ENCODE peak calls at places on chromosomes 5 and 9, in four cellular contexts. One of them, this sample, is unnamed.
A peak's percentile ranks its signal among the peaks of the same experiment; 100 is the strongest.

GRCh38 chr5:80117446-80117845 is 82.3 kb downstream of the THBS4 start:
- DNase-seq in trophoblast cell: no peak
- DNase-seq in GM23248: no peak
- DNase-seq in pancreas: no peak
- DNase-seq in this sample: no peak

GRCh38 chr5:112863549-112863948 is 2.5 kb downstream of the SRP19 start:
- DNase-seq in trophoblast cell: peak; percentile 27
- DNase-seq in GM23248: no peak
- DNase-seq in pancreas: peak; percentile 55
- DNase-seq in this sample: no peak

GRCh38 chr5:138874771-138875628 is at the start of gene LRRTM2:
- DNase-seq in trophoblast cell: no peak
- DNase-seq in GM23248: peak; percentile 92
- DNase-seq in pancreas: no peak
- DNase-seq in this sample: peak; percentile 86

GRCh38 chr5:170306381-170306790 is 8.8 kb upstream of the LCP2 start:
- DNase-seq in trophoblast cell: no peak
- DNase-seq in GM23248: peak; percentile 91
- DNase-seq in pancreas: no peak
- DNase-seq in this sample: no peak

GRCh38 chr9:104694218-104694617 is at the start of gene OR13D1:
- DNase-seq in trophoblast cell: no peak
- DNase-seq in GM23248: no peak
- DNase-seq in pancreas: no peak
- DNase-seq in this sample: no peak

GRCh38 chr5:141512390-141513020 is 23.6 kb downstream of the PCDHGC5 start:
- DNase-seq in trophoblast cell: peak; percentile 73
- DNase-seq in GM23248: peak; percentile 78
- DNase-seq in pancreas: peak; percentile 76
- DNase-seq in this sample: peak; percentile 72

GRCh38 chr9:15724006-15724405 is 171.2 kb downstream of the CCDC171 start:
- DNase-seq in trophoblast cell: no peak
- DNase-seq in GM23248: peak; percentile 35
- DNase-seq in pancreas: no peak
- DNase-seq in this sample: no peak

GRCh38 chr5:33488558-33489355 is 48.0 kb downstream of the TARS1 start:
- DNase-seq in trophoblast cell: no peak
- DNase-seq in GM23248: no peak
- DNase-seq in pancreas: no peak
- DNase-seq in this sample: no peak

GRCh38 chr5:179278546-179278945 is 66.7 kb downstream of the ADAMTS2 start:
- DNase-seq in trophoblast cell: no peak
- DNase-seq in GM23248: no peak
- DNase-seq in pancreas: no peak
- DNase-seq in this sample: no peak

GRCh38 chr9:135960328-135961276 is 571 bp downstream of the UBAC1 start:
- DNase-seq in trophoblast cell: no peak
- DNase-seq in GM23248: peak; percentile 64
- DNase-seq in pancreas: peak; percentile 24
- DNase-seq in this sample: peak; percentile 27

GRCh38 chr5:175824621-175825020 is 46.8 kb upstream of the CPLX2 start:
- DNase-seq in trophoblast cell: no peak
- DNase-seq in GM23248: no peak
- DNase-seq in pancreas: no peak
- DNase-seq in this sample: no peak

GRCh38 chr9:131936929-131937328 is 142.7 kb downstream of the MED27 start:
- DNase-seq in trophoblast cell: no peak
- DNase-seq in GM23248: no peak
- DNase-seq in pancreas: no peak
- DNase-seq in this sample: no peak

GRCh38 chr5:373710-374602 is 52.4 kb downstream of the AHRR start:
- DNase-seq in trophoblast cell: no peak
- DNase-seq in GM23248: peak; percentile 93
- DNase-seq in pancreas: no peak
- DNase-seq in this sample: peak; percentile 86

GRCh38 chr5:170449232-170449631 is 54.6 kb upstream of the KCNIP1 start:
- DNase-seq in trophoblast cell: no peak
- DNase-seq in GM23248: no peak
- DNase-seq in pancreas: no peak
- DNase-seq in this sample: no peak

GRCh38 chr5:43065384-43066230 is 25.5 kb upstream of the ANXA2R start:
- DNase-seq in trophoblast cell: peak; percentile 89
- DNase-seq in GM23248: peak; percentile 81
- DNase-seq in pancreas: peak; percentile 41
- DNase-seq in this sample: peak; percentile 57

GRCh38 chr5:168014423-168014822 is 277.0 kb upstream of the WWC1 start:
- DNase-seq in trophoblast cell: no peak
- DNase-seq in GM23248: no peak
- DNase-seq in pancreas: no peak
- DNase-seq in this sample: no peak

GRCh38 chr9:16459421-16460148 is 410.9 kb downstream of the BNC2 start:
- DNase-seq in trophoblast cell: no peak
- DNase-seq in GM23248: no peak
- DNase-seq in pancreas: no peak
- DNase-seq in this sample: no peak

GRCh38 chr9:135928731-135929655 is 21.6 kb upstream of the CAMSAP1 start:
- DNase-seq in trophoblast cell: no peak
- DNase-seq in GM23248: no peak
- DNase-seq in pancreas: no peak
- DNase-seq in this sample: no peak

GRCh38 chr5:33701251-33701650 is 190.5 kb downstream of the ADAMTS12 start:
- DNase-seq in trophoblast cell: no peak
- DNase-seq in GM23248: peak; percentile 90
- DNase-seq in pancreas: no peak
- DNase-seq in this sample: no peak

GRCh38 chr9:83523684-83524083 is 14.5 kb downstream of the FRMD3 start:
- DNase-seq in trophoblast cell: no peak
- DNase-seq in GM23248: no peak
- DNase-seq in pancreas: no peak
- DNase-seq in this sample: no peak

GRCh38 chr9:108755979-108756378 is 99.8 kb downstream of the ACTL7B start:
- DNase-seq in trophoblast cell: no peak
- DNase-seq in GM23248: no peak
- DNase-seq in pancreas: no peak
- DNase-seq in this sample: no peak

GRCh38 chr9:124853605-124854143 is 414 bp downstream of the WDR38 start:
- DNase-seq in trophoblast cell: no peak
- DNase-seq in GM23248: no peak
- DNase-seq in pancreas: no peak
- DNase-seq in this sample: no peak

GRCh38 chr9:128166169-128166568 is 6.1 kb downstream of the BBLN start:
- DNase-seq in trophoblast cell: no peak
- DNase-seq in GM23248: no peak
- DNase-seq in pancreas: no peak
- DNase-seq in this sample: no peak

GRCh38 chr9:128274245-128274644 is 1.6 kb downstream of the GOLGA2 start:
- DNase-seq in trophoblast cell: no peak
- DNase-seq in GM23248: peak; percentile 42
- DNase-seq in pancreas: no peak
- DNase-seq in this sample: no peak

GRCh38 chr9:85223506-85224108 is 518.1 kb downstream of the AGTPBP1 start:
- DNase-seq in trophoblast cell: no peak
- DNase-seq in GM23248: peak; percentile 75
- DNase-seq in pancreas: no peak
- DNase-seq in this sample: no peak

GRCh38 chr5:50564079-50564478 is 102.4 kb upstream of the PARP8 start:
- DNase-seq in trophoblast cell: no peak
- DNase-seq in GM23248: no peak
- DNase-seq in pancreas: no peak
- DNase-seq in this sample: no peak

GRCh38 chr9:135590486-135591079 is 29.0 kb downstream of the PAEP start:
- DNase-seq in trophoblast cell: no peak
- DNase-seq in GM23248: no peak
- DNase-seq in pancreas: no peak
- DNase-seq in this sample: no peak

GRCh38 chr5:16707869-16708192 is 91.0 kb upstream of the RETREG1 start:
- DNase-seq in trophoblast cell: no peak
- DNase-seq in GM23248: no peak
- DNase-seq in pancreas: no peak
- DNase-seq in this sample: no peak

GRCh38 chr9:77944556-77945261 is 86.9 kb downstream of the GNAQ start:
- DNase-seq in trophoblast cell: no peak
- DNase-seq in GM23248: no peak
- DNase-seq in pancreas: no peak
- DNase-seq in this sample: no peak

GRCh38 chr5:142618125-142618524 is 67.8 kb downstream of the FGF1 start:
- DNase-seq in trophoblast cell: no peak
- DNase-seq in GM23248: peak; percentile 87
- DNase-seq in pancreas: no peak
- DNase-seq in this sample: no peak

GRCh38 chr5:181190711-181191525 is 14.1 kb downstream of the TRIM7 start:
- DNase-seq in trophoblast cell: no peak
- DNase-seq in GM23248: peak; percentile 72
- DNase-seq in pancreas: peak; percentile 53
- DNase-seq in this sample: no peak

GRCh38 chr5:169910393-169910792 is 69.9 kb downstream of the INSYN2B start:
- DNase-seq in trophoblast cell: no peak
- DNase-seq in GM23248: no peak
- DNase-seq in pancreas: no peak
- DNase-seq in this sample: no peak

DNA sequence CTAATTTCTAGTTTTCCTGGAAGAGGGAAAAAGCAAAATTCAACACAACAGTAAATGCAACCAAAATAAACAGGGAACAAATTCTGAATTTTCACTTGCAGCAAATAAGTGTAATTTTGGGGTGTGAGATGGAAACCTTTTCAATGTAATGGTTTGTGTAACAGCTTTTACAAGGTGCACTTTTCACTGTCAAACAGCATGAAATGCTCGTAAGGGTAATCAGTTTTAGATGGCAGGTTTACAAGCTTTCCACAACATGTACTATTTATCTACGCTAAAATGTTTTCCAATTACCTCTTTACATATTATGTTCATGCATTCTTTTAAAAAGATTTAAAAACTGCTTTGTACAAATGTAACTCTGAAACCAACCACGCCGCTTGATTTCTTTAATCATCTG is 115.3 kb downstream of the RFX3 start:
- DNase-seq in trophoblast cell: no peak
- DNase-seq in GM23248: no peak
- DNase-seq in pancreas: no peak
- DNase-seq in this sample: no peak
- H3K4me3 ChIP-seq in trophoblast cell: no peak overlapping the region
- H3K4me3 ChIP-seq in GM23248: no peak overlapping the region
- H3K4me3 ChIP-seq in pancreas: no peak overlapping the region
- H3K4me3 ChIP-seq in this sample: no peak overlapping the region

DNA sequence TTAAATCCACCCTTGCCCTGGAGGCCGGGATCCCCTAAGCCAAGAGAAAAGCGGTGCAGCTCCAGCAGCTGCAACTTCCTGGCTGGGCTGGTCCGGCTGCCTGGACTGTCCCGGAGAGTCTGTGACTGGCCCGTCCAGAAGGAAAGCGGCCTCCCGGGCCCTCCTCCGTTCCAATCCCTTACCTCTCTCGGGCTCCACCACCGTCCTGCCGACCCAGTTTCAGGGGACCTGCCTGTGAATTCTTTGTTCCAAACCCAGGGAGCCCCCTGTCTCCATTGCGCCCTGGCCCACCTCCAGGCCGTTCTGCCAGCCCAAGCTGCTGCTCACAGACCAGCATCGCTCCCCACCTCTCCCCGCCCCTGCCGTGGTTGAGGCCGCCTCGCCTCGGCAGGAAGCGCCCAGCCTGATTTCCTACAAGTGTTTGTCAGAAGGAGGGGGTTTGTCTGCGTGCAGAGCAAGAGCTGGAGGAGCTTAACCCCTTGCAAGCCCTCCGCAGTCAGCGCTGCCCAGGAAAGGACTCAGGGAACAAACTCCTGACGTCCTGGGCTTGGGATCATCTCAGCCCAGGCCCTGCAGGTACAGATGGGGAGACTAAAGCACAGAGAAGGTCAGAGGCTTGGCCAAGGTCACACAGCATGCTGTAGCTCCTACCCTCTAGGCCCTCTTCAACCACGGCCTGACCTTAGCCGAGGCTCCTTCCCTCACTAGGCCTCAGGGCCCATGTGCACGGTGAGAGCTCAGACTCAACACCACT is at the start of gene AKNA:
- DNase-seq in trophoblast cell: peak; percentile 70
- DNase-seq in GM23248: peak; percentile 89
- DNase-seq in pancreas: no peak
- DNase-seq in this sample: peak; percentile 63
- H3K4me1 ChIP-seq in trophoblast cell: peaks cover 30% of the 10 kb centered on the region
- H3K4me1 ChIP-seq in GM23248: peaks cover 29% of the 10 kb centered on the region
- H3K4me1 ChIP-seq in pancreas: peaks cover 6% of the 10 kb centered on the region
- H3K4me1 ChIP-seq in this sample: peaks cover 44% of the 10 kb centered on the region

DNA sequence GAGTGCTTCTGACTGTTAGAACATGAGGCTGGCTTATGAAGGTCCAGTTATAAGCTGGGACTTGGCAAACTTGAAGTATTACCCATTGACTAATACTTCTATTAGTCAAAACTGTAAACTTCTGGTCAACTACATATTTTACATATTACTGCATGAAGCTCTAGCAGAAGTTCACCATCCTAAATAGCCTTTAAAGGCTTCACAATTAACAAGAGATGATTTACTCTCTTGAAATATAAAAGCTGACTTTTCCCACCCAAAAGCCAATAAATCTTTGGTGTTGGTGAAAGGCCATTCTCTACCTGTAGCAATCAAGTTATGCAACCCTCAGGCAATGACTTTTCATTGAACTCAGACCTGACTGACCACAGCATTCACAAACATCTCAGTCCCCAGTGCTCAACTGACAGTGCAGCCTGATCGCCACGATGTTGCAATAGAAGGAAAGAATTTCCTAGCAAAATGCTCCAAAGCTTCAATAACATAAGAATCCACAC is 345.6 kb downstream of the EBF1 start:
- DNase-seq in trophoblast cell: peak; percentile 21
- DNase-seq in GM23248: peak; percentile 95
- DNase-seq in pancreas: no peak
- DNase-seq in this sample: no peak
- H3K4me3 ChIP-seq in trophoblast cell: no peak overlapping the region
- H3K4me3 ChIP-seq in GM23248: peak overlapping the region; percentile 64
- H3K4me3 ChIP-seq in pancreas: no peak overlapping the region
- H3K4me3 ChIP-seq in this sample: no peak overlapping the region

GRCh38 chr9:14321517-14322125 is 7.7 kb upstream of the NFIB start:
- DNase-seq in trophoblast cell: no peak
- DNase-seq in GM23248: peak; percentile 55
- DNase-seq in pancreas: no peak
- DNase-seq in this sample: no peak
- H3K4me1 ChIP-seq in trophoblast cell: no peaks in the 10 kb centered on the region
- H3K4me1 ChIP-seq in GM23248: peaks cover 30% of the 10 kb centered on the region
- H3K4me1 ChIP-seq in pancreas: peaks cover 18% of the 10 kb centered on the region
- H3K4me1 ChIP-seq in this sample: peaks cover 17% of the 10 kb centered on the region

GRCh38 chr5:58455066-58455465 is 4.8 kb downstream of the PLK2 start:
- DNase-seq in trophoblast cell: no peak
- DNase-seq in GM23248: peak; percentile 44
- DNase-seq in pancreas: no peak
- DNase-seq in this sample: no peak

GRCh38 chr5:58451732-58452565 is 7.9 kb downstream of the PLK2 start:
- DNase-seq in trophoblast cell: no peak
- DNase-seq in GM23248: no peak
- DNase-seq in pancreas: no peak
- DNase-seq in this sample: no peak

GRCh38 chr5:58452566-58453258 is 7.2 kb downstream of the PLK2 start:
- DNase-seq in trophoblast cell: peak; percentile 68
- DNase-seq in GM23248: no peak
- DNase-seq in pancreas: no peak
- DNase-seq in this sample: no peak

GRCh38 chr5:58454025-58454424 is 5.9 kb downstream of the PLK2 start:
- DNase-seq in trophoblast cell: no peak
- DNase-seq in GM23248: no peak
- DNase-seq in pancreas: no peak
- DNase-seq in this sample: no peak

GRCh38 chr5:58453326-58453725 is 6.6 kb downstream of the PLK2 start:
- DNase-seq in trophoblast cell: no peak
- DNase-seq in GM23248: no peak
- DNase-seq in pancreas: no peak
- DNase-seq in this sample: no peak
- H3K4me3 ChIP-seq in trophoblast cell: no peak overlapping the region
- H3K4me3 ChIP-seq in GM23248: no peak overlapping the region
- H3K4me3 ChIP-seq in pancreas: no peak overlapping the region
- H3K4me3 ChIP-seq in this sample: no peak overlapping the region

This sample was measured in SJSA1.